ENCODE peak calls at places on chromosomes 5 and 9, in nine cellular contexts. E is aorta, P is mesenchymal stem cell, R is astrocyte, K is lung, G is tibial nerve, N is upper lobe of right lung, Y is IMR-90, J is SK-N-MC. S is an unnamed sample.

GRCh38 chr9:128121924-128122808 is 5.4 kb downstream of the PTGES2 start:
- DNase-seq in E (peak; percentile 37), P (no peak), R (no peak), K (no peak), G (no peak), N (no peak), Y (no peak), J (no peak), S (no peak)

GRCh38 chr9:4781408-4781807 is 11.3 kb upstream of the RCL1 start:
- DNase-seq in E (no peak), P (no peak), R (no peak), K (no peak), G (no peak), N (no peak), Y (no peak), J (no peak), S (no peak)

GRCh38 chr9:122191519-122191918 is 31.8 kb downstream of the MORN5 start:
- DNase-seq in E (no peak), P (no peak), R (no peak), K (no peak), G (no peak), N (no peak), Y (no peak), J (no peak), S (no peak)

GRCh38 chr5:120124961-120125360 is 339.1 kb upstream of the PRR16 start:
- DNase-seq in E (no peak), P (peak; percentile 26), R (no peak), K (no peak), G (no peak), N (no peak), Y (peak; percentile 36), J (no peak), S (no peak)

GRCh38 chr9:8649807-8650206 is 850.2 kb upstream of the DMAC1 start:
- DNase-seq in E (no peak), P (no peak), R (no peak), K (no peak), G (no peak), N (no peak), Y (no peak), J (no peak), S (no peak)

GRCh38 chr5:100615362-100615761 is 80.2 kb downstream of the FAM174A start:
- DNase-seq in E (no peak), P (no peak), R (peak; percentile 57), K (no peak), G (no peak), N (no peak), Y (no peak), J (no peak), S (no peak)

GRCh38 chr9:19232117-19232829 is 1.8 kb downstream of the DENND4C start:
- DNase-seq in E (no peak), P (peak; percentile 25), R (no peak), K (no peak), G (no peak), N (no peak), Y (peak; percentile 2), J (no peak), S (no peak)

GRCh38 chr5:141858084-141858765 is 20.0 kb downstream of the PCDH1 start:
- DNase-seq in E (no peak), P (no peak), R (no peak), K (no peak), G (no peak), N (no peak), Y (no peak), J (no peak), S (no peak)

GRCh38 chr9:14175778-14176177 is 138.2 kb downstream of the NFIB start:
- DNase-seq in E (no peak), P (no peak), R (no peak), K (no peak), G (no peak), N (no peak), Y (no peak), J (no peak), S (no peak)

GRCh38 chr9:127942152-127943010 is 4.7 kb upstream of the DPM2 start:
- DNase-seq in E (peak; percentile 84), P (peak; percentile 66), R (no peak), K (peak; percentile 67), G (peak; percentile 62), N (peak; percentile 86), Y (peak; percentile 54), J (no peak), S (no peak)

GRCh38 chr5:80963521-80963895 is 3.3 kb downstream of the RASGRF2 start:
- DNase-seq in E (no peak), P (peak; percentile 44), R (no peak), K (no peak), G (no peak), N (no peak), Y (peak; percentile 3), J (no peak), S (no peak)

GRCh38 chr5:71969464-71969863 is 137.8 kb upstream of the MAP1B start:
- DNase-seq in E (no peak), P (no peak), R (peak; percentile 7), K (no peak), G (no peak), N (no peak), Y (no peak), J (no peak), S (no peak)

GRCh38 chr5:170438581-170438980 is 49.4 kb upstream of the KCNMB1 start:
- DNase-seq in E (no peak), P (no peak), R (no peak), K (no peak), G (no peak), N (no peak), Y (no peak), J (no peak), S (no peak)

GRCh38 chr5:27473300-27474053 is 435.1 kb upstream of the CDH9 start:
- DNase-seq in E (no peak), P (peak; percentile 62), R (no peak), K (no peak), G (no peak), N (no peak), Y (no peak), J (no peak), S (no peak)

GRCh38 chr5:27474395-27474794 is 436.0 kb upstream of the CDH9 start:
- DNase-seq in E (no peak), P (no peak), R (no peak), K (no peak), G (no peak), N (no peak), Y (no peak), J (no peak), S (no peak)

GRCh38 chr5:27474054-27474323 is 435.6 kb upstream of the CDH9 start:
- DNase-seq in E (no peak), P (peak; percentile 24), R (no peak), K (no peak), G (no peak), N (no peak), Y (no peak), J (no peak), S (no peak)

GRCh38 chr5:27472000-27472763 is 433.8 kb upstream of the CDH9 start:
- DNase-seq in E (no peak), P (peak; percentile 93), R (no peak), K (no peak), G (no peak), N (no peak), Y (peak; percentile 19), J (no peak), S (no peak)

DNA sequence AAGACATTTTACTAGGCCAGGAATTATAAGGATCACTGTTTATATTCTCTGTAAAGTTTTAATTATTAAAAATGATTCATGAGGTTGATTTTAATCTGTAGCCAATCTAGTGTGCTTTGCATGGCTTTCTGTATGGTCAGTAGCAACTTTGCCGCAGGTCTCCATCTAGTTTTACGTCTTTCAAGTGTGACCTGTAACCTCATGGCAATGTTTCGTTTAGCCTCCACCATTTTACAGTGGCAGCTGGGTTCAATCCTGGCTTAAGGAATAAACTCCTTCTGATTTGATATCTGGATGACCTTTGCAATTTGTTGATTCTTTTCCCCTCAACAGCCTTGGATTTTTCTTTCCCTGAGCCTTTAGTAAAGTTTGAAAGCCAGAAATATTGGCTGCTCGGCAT is 434.5 kb upstream of the CDH9 start:
- DNase-seq in E (no peak), P (peak; percentile 70), R (no peak), K (no peak), G (no peak), N (no peak), Y (no peak), J (no peak), S (no peak)
- H3K9me3 ChIP-seq in E (peaks cover 4% of the 10 kb centered on the region), P (peaks cover 17% of the 10 kb centered on the region), R (peaks cover 13% of the 10 kb centered on the region), K (peaks cover 9% of the 10 kb centered on the region), G (no peaks in the 10 kb centered on the region), N (no peaks in the 10 kb centered on the region), Y (peaks cover 7% of the 10 kb centered on the region), J (no peaks in the 10 kb centered on the region), S (peaks cover 3% of the 10 kb centered on the region)

DNA sequence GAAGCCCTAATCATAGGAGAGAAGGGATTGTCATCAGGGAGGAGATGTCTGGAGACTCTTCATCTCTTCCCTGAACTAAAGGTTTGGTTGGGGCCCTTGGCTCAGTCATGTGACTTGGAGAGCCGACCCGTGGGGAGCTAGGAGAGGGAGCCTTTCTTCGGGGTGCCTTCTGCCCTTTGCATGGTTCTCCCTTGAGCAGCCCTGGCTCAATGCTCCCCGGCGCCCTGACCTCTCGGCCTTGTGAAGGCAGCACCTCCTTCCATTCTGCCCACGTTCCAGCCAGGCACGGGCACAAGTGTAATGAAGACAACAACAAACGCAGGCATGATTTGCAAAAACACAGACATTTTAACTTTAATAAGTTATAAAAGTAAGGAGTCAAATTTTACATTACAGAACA is 50.4 kb downstream of the ZNF354C start:
- DNase-seq in E (no peak), P (no peak), R (no peak), K (no peak), G (no peak), N (no peak), Y (no peak), J (no peak), S (no peak)
- H3K9me3 ChIP-seq in E (peaks cover 30% of the 10 kb centered on the region), P (peaks cover 79% of the 10 kb centered on the region), R (peaks cover 4% of the 10 kb centered on the region), K (peaks cover 43% of the 10 kb centered on the region), G (peaks cover 64% of the 10 kb centered on the region), N (peaks cover 27% of the 10 kb centered on the region), Y (peaks cover 37% of the 10 kb centered on the region), J (no peaks in the 10 kb centered on the region), S (peaks cover 3% of the 10 kb centered on the region)

DNA sequence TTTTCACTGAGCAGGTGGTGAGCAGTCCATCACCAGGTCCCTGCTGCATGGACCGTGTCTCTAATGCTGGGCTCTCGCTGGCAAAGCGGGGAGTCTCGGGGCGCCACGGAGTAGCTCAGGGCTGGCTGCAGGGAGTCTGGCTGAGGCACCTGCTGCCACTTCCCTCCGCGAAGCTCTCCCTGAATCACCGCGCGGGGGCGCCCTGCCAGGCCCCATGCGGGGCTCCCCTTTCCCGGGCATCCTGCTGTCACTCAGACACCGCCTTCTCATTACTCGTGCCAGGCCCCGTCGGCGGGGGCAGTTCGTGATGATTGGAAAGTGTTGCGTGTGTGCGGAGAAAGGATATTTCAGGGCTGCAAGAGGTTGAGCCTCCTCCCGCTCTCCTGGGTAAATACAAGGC is 335.8 kb downstream of the IRX2 start:
- DNase-seq in E (no peak), P (no peak), R (no peak), K (no peak), G (no peak), N (no peak), Y (no peak), J (no peak), S (no peak)
- H3K9me3 ChIP-seq in E (no peaks in the 10 kb centered on the region), P (peaks cover 8% of the 10 kb centered on the region), R (peaks cover 11% of the 10 kb centered on the region), K (no peaks in the 10 kb centered on the region), G (no peaks in the 10 kb centered on the region), N (no peaks in the 10 kb centered on the region), Y (peaks cover 49% of the 10 kb centered on the region), J (no peaks in the 10 kb centered on the region), S (no peaks in the 10 kb centered on the region)

DNA sequence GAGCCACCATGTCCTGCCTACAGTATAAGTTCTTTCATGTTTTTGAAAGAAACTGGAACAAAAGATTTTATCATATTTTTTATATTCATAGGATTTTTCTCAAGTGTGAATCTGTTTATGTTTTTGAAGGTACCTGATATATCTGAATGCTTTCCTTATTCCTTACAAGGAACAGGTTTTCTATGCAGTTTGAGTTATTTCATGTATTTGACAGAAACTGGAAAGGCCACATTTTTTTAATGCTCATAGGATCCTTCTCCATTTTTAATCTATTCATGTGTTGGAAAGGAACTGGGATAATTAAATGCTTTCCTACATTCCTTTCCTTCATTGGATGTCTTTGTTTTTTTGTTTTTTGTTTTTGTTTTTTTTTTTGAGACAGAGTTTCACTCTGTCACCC is 15.7 kb upstream of the FBXW2 start:
- DNase-seq in E (no peak), P (no peak), R (no peak), K (no peak), G (no peak), N (no peak), Y (no peak), J (no peak), S (no peak)
- H3K9me3 ChIP-seq in E (peaks cover 2% of the 10 kb centered on the region), P (peaks cover 39% of the 10 kb centered on the region), R (peaks cover 4% of the 10 kb centered on the region), K (peaks cover 3% of the 10 kb centered on the region), G (peaks cover 22% of the 10 kb centered on the region), N (peaks cover 9% of the 10 kb centered on the region), Y (peaks cover 15% of the 10 kb centered on the region), J (peaks cover 2% of the 10 kb centered on the region), S (peaks cover 3% of the 10 kb centered on the region)

S was measured in T-helper 17 cell.